ENCODE peak calls at places on chromosomes 5 and 9, in five cellular contexts. C, G, D, S and F are unnamed samples.

GRCh38 chr5:158364367-158364766 is 505.4 kb upstream of the CLINT1 start:
- DNase-seq in C (no peak), S (no peak), D (no peak), G (no peak), F (no peak)

GRCh38 chr5:43772601-43773031 is 169.6 kb downstream of the NNT start:
- DNase-seq in S (no peak), C (no peak), D (no peak), G (peak), F (no peak)

GRCh38 chr5:66223637-66224036 is 79.5 kb downstream of the SREK1 start:
- DNase-seq in C (no peak), D (peak), S (no peak), G (peak), F (no peak)

GRCh38 chr5:180640301-180640764 is 9.1 kb downstream of the FLT4 start:
- DNase-seq in G (no peak), D (no peak), S (no peak), C (peak), F (no peak)

GRCh38 chr5:17232405-17232804 is 15.0 kb downstream of the BASP1 start:
- DNase-seq in C (no peak), D (no peak), G (no peak), S (no peak), F (no peak)

GRCh38 chr9:4832786-4833579 is 40.2 kb downstream of the RCL1 start:
- DNase-seq in D (no peak), S (no peak), G (peak), C (no peak), F (no peak)

GRCh38 chr5:65459995-65460394 is 21.7 kb downstream of the ADAMTS6 start:
- DNase-seq in C (no peak), G (no peak), S (no peak), D (no peak), F (no peak)

GRCh38 chr5:80654054-80654390 is 430 bp upstream of the MSH3 start:
- DNase-seq in C (no peak), G (peak), D (no peak), S (no peak), F (no peak)

GRCh38 chr5:154132718-154133307 is 57.7 kb upstream of the GALNT10 start:
- DNase-seq in C (no peak), D (no peak), S (no peak), G (no peak), F (no peak)

GRCh38 chr9:76897804-76898525 is 7.9 kb downstream of the PRUNE2 start:
- DNase-seq in C (no peak), G (no peak), S (no peak), D (no peak), F (no peak)

GRCh38 chr9:71637926-71638325 is 130.4 kb downstream of the CEMIP2 start:
- DNase-seq in S (no peak), D (no peak), G (no peak), C (no peak), F (no peak)

GRCh38 chr5:60929024-60929423 is 15.8 kb downstream of the ERCC8 start:
- DNase-seq in S (no peak), D (no peak), C (no peak), G (no peak), F (no peak)

GRCh38 chr5:14806452-14806851 is 65.1 kb downstream of the ANKH start:
- DNase-seq in C (peak), G (no peak), D (no peak), S (no peak), F (no peak)

GRCh38 chr5:62720036-62720441 is 141.4 kb downstream of the LRRC70 start:
- DNase-seq in C (no peak), G (peak), D (peak), S (peak), F (peak)

GRCh38 chr9:113363336-113363735 is 13.4 kb downstream of the HDHD3 start:
- DNase-seq in S (no peak), D (no peak), C (no peak), G (no peak), F (no peak)

GRCh38 chr5:537098-537497 is 12.8 kb upstream of the SLC9A3 start:
- DNase-seq in C (no peak), G (no peak), D (no peak), S (no peak), F (no peak)

GRCh38 chr5:96228449-96228848 is 204.6 kb downstream of the PCSK1 start:
- DNase-seq in D (no peak), G (peak), C (no peak), S (no peak), F (no peak)

GRCh38 chr5:171680485-171680884 is 105.1 kb upstream of the SMIM23 start:
- DNase-seq in S (no peak), C (no peak), G (no peak), D (no peak), F (no peak)

GRCh38 chr5:138713247-138713646 is 40.0 kb upstream of the CTNNA1 start:
- DNase-seq in C (no peak), D (no peak), G (no peak), S (no peak), F (no peak)

GRCh38 chr9:122287214-122287613 is 22.5 kb downstream of the MRRF start:
- DNase-seq in S (no peak), G (no peak), D (no peak), C (no peak), F (no peak)

GRCh38 chr5:58335518-58335917 is 124.4 kb downstream of the PLK2 start:
- DNase-seq in D (no peak), G (peak), C (no peak), S (no peak), F (no peak)

GRCh38 chr5:113489299-113489698 is 1.0 kb upstream of the MCC start:
- DNase-seq in G (peak), C (peak), S (no peak), D (no peak), F (no peak)

GRCh38 chr9:131276891-131277672 is 772 bp upstream of the FAM78A start:
- DNase-seq in C (no peak), S (no peak), D (no peak), G (no peak), F (no peak)

GRCh38 chr5:143635146-143635752 is 176.7 kb upstream of the HMHB1 start:
- DNase-seq in D (no peak), G (peak), C (peak), S (peak), F (no peak)

GRCh38 chr9:37156781-37157356 is 36.5 kb downstream of the ZCCHC7 start:
- DNase-seq in G (peak), C (no peak), D (no peak), S (no peak), F (no peak)

GRCh38 chr5:65076251-65076869 is 307.6 kb downstream of the CWC27 start:
- DNase-seq in D (peak), S (no peak), C (peak), G (peak), F (no peak)

GRCh38 chr9:95087659-95088242 is 229.8 kb downstream of the FANCC start:
- DNase-seq in D (peak), C (no peak), G (peak), S (peak), F (no peak)

GRCh38 chr5:172182291-172182690 is 5.7 kb downstream of the STK10 start:
- DNase-seq in D (no peak), G (no peak), S (no peak), C (no peak), F (no peak)

GRCh38 chr9:135022191-135022870 is 65.1 kb upstream of the OLFM1 start:
- DNase-seq in S (no peak), G (no peak), D (no peak), C (no peak), F (no peak)

GRCh38 chr9:115135786-115136185 is 17.8 kb upstream of the TNC start:
- DNase-seq in C (no peak), D (no peak), S (no peak), G (no peak), F (no peak)

GRCh38 chr5:172953776-172954189 is 5.4 kb upstream of the RPL26L1 start:
- DNase-seq in C (no peak), S (no peak), G (peak), D (no peak), F (no peak)

GRCh38 chr9:89461302-89461701 is 36.6 kb downstream of the SEMA4D start:
- DNase-seq in C (no peak), G (peak), S (no peak), D (no peak), F (no peak)

GRCh38 chr5:10090074-10090473 is 159.6 kb downstream of the ATPSCKMT start:
- DNase-seq in G (no peak), D (no peak), S (no peak), C (no peak), F (no peak)

GRCh38 chr5:59588922-59589321 is 304.6 kb downstream of the PDE4D start:
- DNase-seq in C (no peak), D (no peak), G (peak), S (no peak), F (no peak)

GRCh38 chr9:113520109-113520642 is 56.6 kb downstream of the RGS3 start:
- DNase-seq in G (peak), C (no peak), S (no peak), D (no peak), F (no peak)

GRCh38 chr5:168920019-168920813 is 341.0 kb upstream of the PANK3 start:
- DNase-seq in D (no peak), G (no peak), C (no peak), S (no peak), F (no peak)

GRCh38 chr9:132381966-132382541 is 24.6 kb downstream of the TTF1 start:
- DNase-seq in C (no peak), S (no peak), D (no peak), G (no peak), F (peak)

GRCh38 chr9:7762600-7762999 is 37.0 kb downstream of the DMAC1 start:
- DNase-seq in S (no peak), D (no peak), G (no peak), C (no peak), F (no peak)
- H3K4me3 ChIP-seq in S (no peak), D (no peak), G (no peak), C (no peak), F (no peak)

DNA sequence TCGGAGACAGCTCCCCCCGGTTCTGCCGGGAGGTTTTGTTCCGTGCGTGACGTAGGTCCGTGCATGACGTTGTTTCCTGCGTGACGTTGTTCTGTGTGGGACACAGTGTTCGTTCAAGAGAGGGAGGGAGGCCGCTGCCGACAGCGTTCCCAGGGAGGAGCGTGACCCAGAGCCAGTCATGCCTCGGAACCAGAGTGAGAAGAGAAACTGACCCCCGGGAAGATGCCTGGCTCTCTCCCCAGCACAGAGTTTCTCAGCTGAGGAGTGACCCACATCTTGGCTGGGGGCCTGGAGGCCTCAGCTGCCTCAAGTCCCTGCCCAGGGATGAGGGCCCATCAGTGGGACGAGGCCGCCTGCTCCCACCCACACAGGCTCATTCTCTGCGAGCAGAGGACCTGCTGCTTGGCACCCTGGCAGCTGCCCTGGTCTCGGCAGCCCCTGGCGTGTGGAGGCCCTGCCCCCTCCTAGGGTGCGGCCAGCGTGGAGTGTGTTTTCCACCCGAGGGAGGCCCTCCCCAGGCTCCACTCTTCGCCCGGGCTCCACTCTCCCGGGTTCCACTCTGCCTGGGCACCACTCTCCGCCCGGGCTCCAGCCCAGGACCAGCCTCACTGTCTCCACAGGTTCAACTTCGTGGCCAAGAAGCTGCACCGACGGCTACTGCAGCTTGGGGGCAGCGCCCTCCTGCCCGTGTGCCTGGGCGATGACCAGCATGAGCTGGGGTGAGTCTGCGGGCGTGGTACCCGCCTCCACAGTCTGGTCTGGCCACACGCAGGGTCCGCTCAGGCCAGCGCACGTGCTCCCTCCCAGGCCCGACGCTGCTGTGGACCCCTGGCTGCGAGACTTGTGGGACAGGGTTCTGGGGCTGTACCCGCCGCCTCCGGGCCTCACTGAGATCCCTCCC is 7.9 kb downstream of the NDOR1 start:
- DNase-seq in C (no peak), G (no peak), S (no peak), D (no peak), F (no peak)
- TF ChIP-seq CTCF in C (no peak), G (peak), S (no peak), D (peak), F (peak)

GRCh38 chr9:94018628-94019027 is 63.5 kb upstream of the BARX1 start:
- DNase-seq in C (no peak), S (no peak), G (no peak), D (no peak), F (no peak)
- H3K4me3 ChIP-seq in C (no peak), S (no peak), G (no peak), D (no peak), F (no peak)

DNA sequence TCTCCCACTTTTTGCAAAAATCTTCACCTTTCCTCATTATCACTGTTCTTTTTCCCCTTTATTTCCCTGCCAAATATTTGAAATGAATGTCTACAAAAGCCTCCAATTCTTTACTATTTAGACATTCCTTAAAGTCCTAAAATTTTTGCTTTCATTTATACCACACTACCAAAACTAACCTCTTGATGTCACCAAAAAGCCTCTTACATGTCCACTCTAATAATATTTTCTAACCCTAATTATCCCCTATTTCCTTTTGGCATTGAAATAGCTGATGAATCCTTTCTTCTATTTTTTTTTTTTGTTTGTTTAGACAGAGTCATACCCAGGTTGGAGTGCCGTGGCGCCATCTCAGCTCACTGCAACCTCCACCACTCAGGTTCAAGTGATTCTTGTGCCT is 32.3 kb upstream of the NRG2 start:
- DNase-seq in G (peak), S (no peak), C (no peak), D (no peak), F (no peak)
- TF ChIP-seq CTCF in G (peak), S (peak), C (no peak), D (peak), F (no peak)